ENCODE peak calls at places on chromosomes 13 and 19, in five cellular contexts. One of them, this sample, is unnamed.

GRCh38 chr13:50893211-50893852 is 16.3 kb upstream of the RNASEH2B start:
- DNase-seq in NCI-H460: no peak
- DNase-seq in fibroblast of gingiva: peak; percentile 10
- DNase-seq in neural crest cell: no peak
- DNase-seq in stimulated activated CD8-positive, alpha-beta memory T cell treated with anti-CD3 and anti-CD28 coated beads, Interleukin-7, amount 100 ng/mL, for 1 hour: no peak
- DNase-seq in this sample: no peak

GRCh38 chr13:95784891-95785290 is 108.0 kb downstream of the DNAJC3 start:
- DNase-seq in neural crest cell: no peak
- DNase-seq in NCI-H460: no peak
- DNase-seq in fibroblast of gingiva: no peak
- DNase-seq in stimulated activated CD8-positive, alpha-beta memory T cell treated with anti-CD3 and anti-CD28 coated beads, Interleukin-7, amount 100 ng/mL, for 1 hour: no peak
- DNase-seq in this sample: no peak

GRCh38 chr19:17762505-17763229 is 11.4 kb downstream of the FCHO1 start:
- DNase-seq in neural crest cell: peak; percentile 71
- DNase-seq in NCI-H460: peak; percentile 60
- DNase-seq in fibroblast of gingiva: peak; percentile 56
- DNase-seq in stimulated activated CD8-positive, alpha-beta memory T cell treated with anti-CD3 and anti-CD28 coated beads, Interleukin-7, amount 100 ng/mL, for 1 hour: no peak
- DNase-seq in this sample: no peak

GRCh38 chr13:110106726-110107125 is 200.2 kb downstream of the COL4A1 start:
- DNase-seq in fibroblast of gingiva: peak; percentile 55
- DNase-seq in NCI-H460: no peak
- DNase-seq in stimulated activated CD8-positive, alpha-beta memory T cell treated with anti-CD3 and anti-CD28 coated beads, Interleukin-7, amount 100 ng/mL, for 1 hour: no peak
- DNase-seq in neural crest cell: no peak
- DNase-seq in this sample: peak; percentile 20

GRCh38 chr13:36432106-36432544 is at the start of gene CCNA1:
- DNase-seq in NCI-H460: no peak
- DNase-seq in stimulated activated CD8-positive, alpha-beta memory T cell treated with anti-CD3 and anti-CD28 coated beads, Interleukin-7, amount 100 ng/mL, for 1 hour: no peak
- DNase-seq in neural crest cell: peak; percentile 44
- DNase-seq in fibroblast of gingiva: no peak
- DNase-seq in this sample: no peak

GRCh38 chr13:62626771-62627170 is 1211.1 kb upstream of the PCDH20 start:
- DNase-seq in fibroblast of gingiva: no peak
- DNase-seq in NCI-H460: no peak
- DNase-seq in stimulated activated CD8-positive, alpha-beta memory T cell treated with anti-CD3 and anti-CD28 coated beads, Interleukin-7, amount 100 ng/mL, for 1 hour: no peak
- DNase-seq in neural crest cell: no peak
- DNase-seq in this sample: no peak

GRCh38 chr13:21022056-21022693 is 39.2 kb downstream of the LATS2 start:
- DNase-seq in NCI-H460: no peak
- DNase-seq in stimulated activated CD8-positive, alpha-beta memory T cell treated with anti-CD3 and anti-CD28 coated beads, Interleukin-7, amount 100 ng/mL, for 1 hour: no peak
- DNase-seq in neural crest cell: no peak
- DNase-seq in fibroblast of gingiva: no peak
- DNase-seq in this sample: no peak

GRCh38 chr13:110944121-110944967 is 29.5 kb upstream of the ANKRD10 start:
- DNase-seq in NCI-H460: peak; percentile 30
- DNase-seq in neural crest cell: no peak
- DNase-seq in stimulated activated CD8-positive, alpha-beta memory T cell treated with anti-CD3 and anti-CD28 coated beads, Interleukin-7, amount 100 ng/mL, for 1 hour: no peak
- DNase-seq in fibroblast of gingiva: peak; percentile 59
- DNase-seq in this sample: no peak

GRCh38 chr13:35478384-35479222 is 2.1 kb upstream of the MAB21L1 start:
- DNase-seq in fibroblast of gingiva: peak; percentile 44
- DNase-seq in stimulated activated CD8-positive, alpha-beta memory T cell treated with anti-CD3 and anti-CD28 coated beads, Interleukin-7, amount 100 ng/mL, for 1 hour: no peak
- DNase-seq in neural crest cell: peak; percentile 34
- DNase-seq in NCI-H460: no peak
- DNase-seq in this sample: no peak

GRCh38 chr13:80342541-80343371 is 1.8 kb upstream of the SPRY2 start:
- DNase-seq in NCI-H460: peak; percentile 65
- DNase-seq in neural crest cell: peak; percentile 92
- DNase-seq in stimulated activated CD8-positive, alpha-beta memory T cell treated with anti-CD3 and anti-CD28 coated beads, Interleukin-7, amount 100 ng/mL, for 1 hour: peak; percentile 31
- DNase-seq in fibroblast of gingiva: peak; percentile 70
- DNase-seq in this sample: peak; percentile 86

GRCh38 chr19:11296264-11296663 is 304 bp downstream of the TSPAN16 start:
- DNase-seq in stimulated activated CD8-positive, alpha-beta memory T cell treated with anti-CD3 and anti-CD28 coated beads, Interleukin-7, amount 100 ng/mL, for 1 hour: no peak
- DNase-seq in neural crest cell: no peak
- DNase-seq in fibroblast of gingiva: peak; percentile 24
- DNase-seq in NCI-H460: no peak
- DNase-seq in this sample: no peak

GRCh38 chr19:29714371-29714952 is 599 bp downstream of the C19orf12 start:
- DNase-seq in neural crest cell: no peak
- DNase-seq in stimulated activated CD8-positive, alpha-beta memory T cell treated with anti-CD3 and anti-CD28 coated beads, Interleukin-7, amount 100 ng/mL, for 1 hour: no peak
- DNase-seq in fibroblast of gingiva: no peak
- DNase-seq in NCI-H460: no peak
- DNase-seq in this sample: no peak

GRCh38 chr13:110301606-110302131 is 5.3 kb downstream of the COL4A1 start:
- DNase-seq in stimulated activated CD8-positive, alpha-beta memory T cell treated with anti-CD3 and anti-CD28 coated beads, Interleukin-7, amount 100 ng/mL, for 1 hour: no peak
- DNase-seq in NCI-H460: no peak
- DNase-seq in fibroblast of gingiva: peak; percentile 47
- DNase-seq in neural crest cell: no peak
- DNase-seq in this sample: no peak

GRCh38 chr19:1465191-1466016 is 13.6 kb downstream of the C19orf25 start:
- DNase-seq in stimulated activated CD8-positive, alpha-beta memory T cell treated with anti-CD3 and anti-CD28 coated beads, Interleukin-7, amount 100 ng/mL, for 1 hour: no peak
- DNase-seq in fibroblast of gingiva: peak; percentile 45
- DNase-seq in neural crest cell: no peak
- DNase-seq in NCI-H460: no peak
- DNase-seq in this sample: no peak

GRCh38 chr19:33727331-33728028 is 69.2 kb upstream of the KCTD15 start:
- DNase-seq in fibroblast of gingiva: no peak
- DNase-seq in stimulated activated CD8-positive, alpha-beta memory T cell treated with anti-CD3 and anti-CD28 coated beads, Interleukin-7, amount 100 ng/mL, for 1 hour: no peak
- DNase-seq in neural crest cell: no peak
- DNase-seq in NCI-H460: no peak
- DNase-seq in this sample: no peak

GRCh38 chr19:16117594-16118033 is 5.9 kb downstream of the RAB8A start:
- DNase-seq in neural crest cell: no peak
- DNase-seq in stimulated activated CD8-positive, alpha-beta memory T cell treated with anti-CD3 and anti-CD28 coated beads, Interleukin-7, amount 100 ng/mL, for 1 hour: no peak
- DNase-seq in fibroblast of gingiva: no peak
- DNase-seq in NCI-H460: no peak
- DNase-seq in this sample: no peak

GRCh38 chr13:66704110-66704509 is 526.0 kb downstream of the PCDH9 start:
- DNase-seq in neural crest cell: no peak
- DNase-seq in stimulated activated CD8-positive, alpha-beta memory T cell treated with anti-CD3 and anti-CD28 coated beads, Interleukin-7, amount 100 ng/mL, for 1 hour: no peak
- DNase-seq in fibroblast of gingiva: no peak
- DNase-seq in NCI-H460: no peak
- DNase-seq in this sample: no peak

GRCh38 chr19:48663667-48664066 is 9.2 kb downstream of the NTN5 start:
- DNase-seq in neural crest cell: no peak
- DNase-seq in stimulated activated CD8-positive, alpha-beta memory T cell treated with anti-CD3 and anti-CD28 coated beads, Interleukin-7, amount 100 ng/mL, for 1 hour: no peak
- DNase-seq in NCI-H460: no peak
- DNase-seq in fibroblast of gingiva: no peak
- DNase-seq in this sample: no peak

GRCh38 chr13:21672811-21673591 is 2.1 kb downstream of the FGF9 start:
- DNase-seq in stimulated activated CD8-positive, alpha-beta memory T cell treated with anti-CD3 and anti-CD28 coated beads, Interleukin-7, amount 100 ng/mL, for 1 hour: no peak
- DNase-seq in fibroblast of gingiva: no peak
- DNase-seq in NCI-H460: no peak
- DNase-seq in neural crest cell: no peak
- DNase-seq in this sample: no peak

GRCh38 chr13:71702253-71702652 is 164.8 kb downstream of the DACH1 start:
- DNase-seq in stimulated activated CD8-positive, alpha-beta memory T cell treated with anti-CD3 and anti-CD28 coated beads, Interleukin-7, amount 100 ng/mL, for 1 hour: no peak
- DNase-seq in neural crest cell: no peak
- DNase-seq in fibroblast of gingiva: no peak
- DNase-seq in NCI-H460: no peak
- DNase-seq in this sample: no peak

This sample was measured in stimulated activated effector memory CD8-positive, alpha-beta T cell treated with anti-CD3 and anti-CD28 coated beads, Interleukin-12 subunit alpha, Interleukin-12 subunit beta, amount 100 ng/mL, for 72 hours.